ENCODE peak calls at places on chromosome 7, in seven cellular contexts. T is heart left ventricle; P is CD8-positive, alpha-beta memory T cell; L is pancreas; U is transverse colon; H is BE2C; X is mesendoderm. I is an unnamed sample. For H3K4me1, the result is how much of the 10 kb centered on the place peaks cover.

GRCh38 chr7:95688931-95689453 is 83.4 kb upstream of the DYNC1I1 start:
- DNase-seq in H (no peak), X (no peak), L (no peak), P (no peak), U (no peak), T (no peak), I (no peak)

GRCh38 chr7:25805027-25805687 is 346.8 kb upstream of the NFE2L3 start:
- DNase-seq in X (no peak), P (no peak), L (peak), T (no peak), U (no peak), H (peak), I (no peak)

GRCh38 chr7:91082854-91083495 is 181.3 kb upstream of the FZD1 start:
- DNase-seq in T (no peak), X (no peak), H (no peak), L (no peak), P (no peak), U (no peak), I (no peak)

GRCh38 chr7:65325793-65326432 is 47.7 kb upstream of the ZNF92 start:
- DNase-seq in T (no peak), P (no peak), X (no peak), U (no peak), L (no peak), H (no peak), I (no peak)

GRCh38 chr7:143900230-143900766 is 1.7 kb downstream of the TCAF1 start:
- DNase-seq in X (peak), U (no peak), H (no peak), L (no peak), T (no peak), P (no peak), I (no peak)

GRCh38 chr7:94301024-94301588 is 93.6 kb upstream of the COL1A2 start:
- DNase-seq in L (peak), H (peak), P (no peak), T (peak), U (peak), X (peak), I (peak)

GRCh38 chr7:6093375-6093774 is 62.2 kb downstream of the ANKRD61 start:
- DNase-seq in U (no peak), P (no peak), L (no peak), X (no peak), T (no peak), H (no peak), I (no peak)

GRCh38 chr7:75951506-75951905 is 36.6 kb downstream of the POR start:
- DNase-seq in X (no peak), T (no peak), P (no peak), H (no peak), L (no peak), U (no peak), I (no peak)

GRCh38 chr7:64869912-64870562 is 33.0 kb upstream of the ZNF273 start:
- DNase-seq in X (no peak), P (no peak), U (no peak), L (no peak), H (no peak), T (no peak), I (no peak)

GRCh38 chr7:112462236-112462635 is 12.0 kb downstream of the IFRD1 start:
- DNase-seq in P (no peak), L (no peak), T (peak), U (peak), X (no peak), H (no peak), I (no peak)

GRCh38 chr7:18936265-18936664 is 181.2 kb downstream of the TWIST1 start:
- DNase-seq in X (no peak), U (no peak), P (no peak), H (no peak), L (no peak), T (no peak), I (no peak)

GRCh38 chr7:136883046-136883445 is 14.6 kb downstream of the CHRM2 start:
- DNase-seq in U (no peak), X (peak), P (no peak), H (peak), T (no peak), L (no peak), I (no peak)

GRCh38 chr7:86598721-86599120 is 45.0 kb upstream of the GRM3 start:
- DNase-seq in L (no peak), U (no peak), T (no peak), H (no peak), P (no peak), X (peak), I (peak)

GRCh38 chr7:83677180-83677866 is 28.4 kb upstream of the SEMA3E start:
- DNase-seq in L (no peak), T (no peak), P (no peak), X (peak), H (peak), U (no peak), I (peak)

GRCh38 chr7:128108129-128108528 is 76.9 kb upstream of the LRRC4 start:
- DNase-seq in P (no peak), T (no peak), U (no peak), L (no peak), H (no peak), X (no peak), I (no peak)

GRCh38 chr7:79452495-79453265 is 787 bp downstream of the MAGI2 start:
- DNase-seq in L (peak), T (peak), H (peak), U (no peak), P (no peak), X (peak), I (peak)

GRCh38 chr7:7861211-7861633 is 107.4 kb upstream of the GLCCI1 start:
- DNase-seq in T (no peak), U (no peak), X (no peak), L (no peak), H (no peak), P (no peak), I (peak)

GRCh38 chr7:131602994-131603372 is 46.6 kb upstream of the PODXL start:
- DNase-seq in T (no peak), L (no peak), H (no peak), U (no peak), X (no peak), P (no peak), I (no peak)
- H3K4me1 ChIP-seq in T (under half), L (under half), H (under half), U (under half), X (under half), P (under half), I (half or more)

DNA sequence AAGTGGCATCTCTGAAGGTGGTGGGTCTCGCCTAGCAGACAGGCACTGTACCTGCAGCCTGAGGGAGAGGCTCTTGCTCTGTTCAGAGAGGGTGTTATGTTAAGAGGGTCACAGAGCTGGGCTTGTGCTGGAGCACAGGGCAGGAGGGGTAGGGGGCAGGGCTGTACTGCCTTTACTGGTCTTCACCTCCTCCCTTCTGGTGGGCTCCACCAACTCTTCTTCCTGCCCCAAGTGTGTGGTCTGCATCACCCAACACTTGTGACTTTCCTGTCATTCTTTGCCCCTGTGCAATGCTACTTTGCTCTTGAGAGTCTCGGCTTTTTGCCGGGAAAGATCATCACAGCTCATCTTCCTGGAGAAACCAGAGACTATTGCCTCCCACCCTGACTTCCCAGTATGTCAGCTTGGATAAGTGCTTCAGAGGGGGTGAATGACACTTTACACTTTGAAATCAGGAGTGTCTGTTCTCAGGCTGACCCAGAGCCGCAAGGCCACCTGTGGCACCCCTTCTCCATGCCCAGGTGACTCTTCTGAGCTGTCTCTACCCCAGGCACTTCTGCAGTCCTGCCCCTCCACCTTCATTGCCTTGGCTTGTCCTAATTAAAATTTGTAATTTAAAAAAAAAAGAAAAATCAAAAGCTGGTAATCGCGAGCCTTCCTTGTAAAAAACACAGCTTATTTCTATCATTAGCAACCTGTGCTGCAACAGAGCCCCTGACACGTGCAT is 38.4 kb upstream of the IKZF1 start:
- DNase-seq in P (no peak), L (no peak), X (no peak), H (no peak), T (no peak), U (no peak), I (no peak)
- H3K4me3 ChIP-seq in P (peak), L (no peak), X (no peak), H (no peak), T (no peak), U (no peak), I (no peak)

GRCh38 chr7:155470686-155471638 is 13.0 kb downstream of the EN2 start:
- DNase-seq in H (no peak), T (no peak), P (no peak), U (no peak), X (no peak), L (peak), I (no peak)

GRCh38 chr7:155467846-155468821 is 10.2 kb downstream of the EN2 start:
- DNase-seq in U (no peak), T (no peak), X (peak), P (no peak), L (peak), H (no peak), I (no peak)

GRCh38 chr7:155471728-155472127 is 13.8 kb downstream of the EN2 start:
- DNase-seq in T (no peak), H (no peak), P (no peak), U (no peak), L (no peak), X (no peak), I (no peak)

GRCh38 chr7:155469311-155470185 is 11.6 kb downstream of the EN2 start:
- DNase-seq in U (no peak), P (no peak), T (no peak), L (no peak), H (no peak), X (no peak), I (no peak)

DNA sequence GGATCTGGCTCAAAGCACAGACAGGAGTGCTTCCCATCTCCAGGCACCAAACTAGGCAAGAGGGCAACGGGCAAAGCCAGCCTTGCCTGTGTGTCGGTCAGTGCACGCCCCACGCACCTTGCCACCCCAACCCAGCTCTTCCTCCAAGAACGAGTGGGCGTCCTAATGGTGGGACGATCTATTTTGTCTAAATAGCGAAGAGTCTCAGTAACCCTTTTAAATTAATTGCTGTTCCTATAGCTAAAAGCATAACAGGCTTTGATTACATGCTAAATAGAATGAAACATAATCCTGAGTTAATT is 12.2 kb downstream of the EN2 start:
- DNase-seq in L (no peak), T (no peak), H (no peak), X (no peak), U (no peak), P (no peak), I (no peak)
- H3K4me1 ChIP-seq in L (under half), T (under half), H (under half), X (under half), U (under half), P (under half), I (under half)

GRCh38 chr7:155206286-155207020 is 91.2 kb upstream of the INSIG1 start:
- DNase-seq in H (no peak), L (no peak), T (peak), P (peak), U (peak), X (no peak), I (no peak)

GRCh38 chr7:155204744-155205367 is 92.8 kb upstream of the INSIG1 start:
- DNase-seq in P (no peak), T (no peak), H (no peak), U (no peak), X (no peak), L (no peak), I (no peak)

GRCh38 chr7:155207335-155208002 is 90.2 kb upstream of the INSIG1 start:
- DNase-seq in P (no peak), T (no peak), L (no peak), X (no peak), H (no peak), U (no peak), I (no peak)

GRCh38 chr7:155203882-155204691 is 93.6 kb upstream of the INSIG1 start:
- DNase-seq in P (no peak), H (no peak), X (no peak), L (peak), T (no peak), U (no peak), I (no peak)

GRCh38 chr7:155205368-155206285 is 92.1 kb upstream of the INSIG1 start:
- DNase-seq in T (peak), X (peak), U (peak), L (no peak), H (peak), P (peak), I (no peak)
- H3K4me3 ChIP-seq in T (peak), X (no peak), U (no peak), L (no peak), H (no peak), P (peak), I (no peak)

GRCh38 chr7:44277391-44277790 is 48.0 kb downstream of the CAMK2B start:
- DNase-seq in U (no peak), L (peak), T (no peak), P (no peak), H (peak), X (no peak), I (no peak)
- H3K4me1 ChIP-seq in U (under half), L (under half), T (under half), P (under half), H (under half), X (under half), I (under half)

DNA sequence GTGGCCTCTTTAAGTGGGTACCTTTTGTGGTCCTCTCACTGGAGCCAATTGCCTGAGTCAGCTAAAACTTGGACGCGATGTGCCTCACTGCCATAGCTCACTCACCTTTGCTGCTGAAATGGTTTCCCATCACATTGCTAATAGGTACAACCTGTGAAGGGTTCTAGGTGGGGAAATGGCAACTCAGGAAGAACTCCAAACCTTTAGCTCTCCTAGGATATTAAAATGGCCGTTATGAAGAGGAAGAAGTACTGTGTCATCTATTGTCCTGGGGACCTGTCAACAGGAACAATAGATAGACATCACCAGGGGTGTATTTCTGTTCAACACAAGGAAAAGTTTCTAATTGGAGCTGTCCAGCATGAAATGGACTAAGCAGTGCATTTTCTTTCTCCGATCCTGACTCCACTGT is 1.2 kb upstream of the ZNF655 start:
- DNase-seq in L (no peak), T (no peak), P (no peak), U (no peak), X (no peak), H (no peak), I (no peak)
- H3K4me3 ChIP-seq in L (peak), T (peak), P (peak), U (no peak), X (no peak), H (peak), I (peak)

GRCh38 chr7:139658919-139659675 is 118.7 kb downstream of the HIPK2 start:
- DNase-seq in X (no peak), L (no peak), U (no peak), T (no peak), P (no peak), H (no peak), I (peak)

GRCh38 chr7:139661875-139662274 is 115.9 kb downstream of the HIPK2 start:
- DNase-seq in P (no peak), H (no peak), L (no peak), X (no peak), T (no peak), U (no peak), I (no peak)

GRCh38 chr7:139660317-139661042 is 117.3 kb downstream of the HIPK2 start:
- DNase-seq in X (peak), H (no peak), L (no peak), T (no peak), P (no peak), U (peak), I (no peak)

GRCh38 chr7:139659922-139660316 is 117.9 kb downstream of the HIPK2 start:
- DNase-seq in L (no peak), P (no peak), X (no peak), H (no peak), U (no peak), T (no peak), I (no peak)

DNA sequence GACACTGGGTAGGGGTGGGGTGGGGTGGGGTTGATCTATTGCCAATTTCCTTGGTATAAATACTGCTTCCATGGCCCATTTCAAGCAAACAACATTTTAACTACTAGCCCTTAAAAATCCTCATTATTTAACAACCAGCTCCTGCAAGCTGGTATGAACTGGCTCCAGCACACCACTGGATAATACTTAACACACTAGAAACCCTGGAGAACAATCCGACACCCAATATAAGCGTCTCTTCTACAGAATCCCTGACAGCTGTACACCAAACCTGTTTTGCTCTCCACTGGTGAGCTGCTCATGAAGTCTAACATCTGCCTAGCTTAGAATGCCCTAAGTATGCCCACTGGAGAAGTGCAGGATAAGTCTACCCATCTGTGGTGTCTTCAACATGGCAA is 116.8 kb downstream of the HIPK2 start:
- DNase-seq in U (no peak), X (no peak), L (no peak), P (no peak), H (no peak), T (no peak), I (no peak)
- H3K4me1 ChIP-seq in U (under half), X (under half), L (half or more), P (under half), H (under half), T (half or more), I (under half)

GRCh38 chr7:114548576-114548975 is 134.0 kb downstream of the FOXP2 start:
- DNase-seq in H (no peak), L (no peak), X (no peak), U (no peak), P (no peak), T (no peak), I (no peak)
- H3K4me3 ChIP-seq in H (no peak), L (no peak), X (no peak), U (no peak), P (no peak), T (no peak), I (no peak)

I was measured in SJCRH30.